ENCODE peak calls at places on chromosomes 6 and 20, in four cellular contexts. O, C, B and R are unnamed samples. For H3K27me3, the result is how much of the 10 kb centered on the place peaks cover.

GRCh38 chr20:6802227-6802626 is 34.7 kb downstream of the BMP2 start:
- DNase-seq in O (no peak), C (no peak), B (no peak), R (no peak)

GRCh38 chr6:169903122-169903521 is 151.7 kb downstream of the ERMARD start:
- DNase-seq in O (no peak), C (no peak), B (no peak), R (peak)

GRCh38 chr6:119545245-119545644 is 195.7 kb upstream of the MAN1A1 start:
- DNase-seq in O (no peak), C (no peak), B (no peak), R (no peak)

GRCh38 chr20:3282271-3283221 is 43.6 kb upstream of the SLC4A11 start:
- DNase-seq in O (no peak), C (peak), B (no peak), R (no peak)

GRCh38 chr20:62134735-62135231 is 8.4 kb downstream of the PSMA7 start:
- DNase-seq in O (no peak), C (no peak), B (no peak), R (no peak)

GRCh38 chr6:83221302-83221701 is 28.1 kb downstream of the RWDD2A start:
- DNase-seq in O (no peak), C (no peak), B (no peak), R (no peak)

GRCh38 chr6:84910881-84911607 is 146.6 kb upstream of the TBX18 start:
- DNase-seq in O (no peak), C (no peak), B (no peak), R (no peak)

GRCh38 chr6:27096834-27097511 is 150.5 kb upstream of the PRSS16 start:
- DNase-seq in O (peak), C (peak), B (no peak), R (peak)

GRCh38 chr6:27114792-27115191 is 132.7 kb upstream of the PRSS16 start:
- DNase-seq in O (no peak), C (no peak), B (no peak), R (no peak)

GRCh38 chr20:2133318-2134183 is 31.9 kb downstream of the STK35 start:
- DNase-seq in O (no peak), C (no peak), B (no peak), R (no peak)

GRCh38 chr20:61933481-61933950 is 132.2 kb downstream of the TAF4 start:
- DNase-seq in O (no peak), C (no peak), B (peak), R (peak)

GRCh38 chr20:33578510-33578909 is 83.6 kb upstream of the C20orf144 start:
- DNase-seq in O (no peak), C (peak), B (no peak), R (no peak)

GRCh38 chr6:38261626-38262025 is 378.1 kb downstream of the BTBD9 start:
- DNase-seq in O (no peak), C (no peak), B (no peak), R (no peak)

GRCh38 chr6:133811557-133811956 is 77.4 kb upstream of the TCF21 start:
- DNase-seq in O (no peak), C (no peak), B (no peak), R (no peak)

GRCh38 chr6:73610444-73611275 is 43.1 kb downstream of the SLC17A5 start:
- DNase-seq in O (no peak), C (peak), B (no peak), R (no peak)

GRCh38 chr6:53741417-53741816 is 53.4 kb upstream of the LRRC1 start:
- DNase-seq in O (no peak), C (no peak), B (no peak), R (peak)

GRCh38 chr6:89412071-89413005 is at the start of gene RRAGD:
- DNase-seq in O (peak), C (peak), B (peak), R (peak)

GRCh38 chr6:43911625-43912577 is 141.9 kb downstream of the VEGFA start:
- DNase-seq in O (no peak), C (no peak), B (no peak), R (no peak)

GRCh38 chr6:17138033-17138432 is 36.2 kb downstream of the STMND1 start:
- DNase-seq in O (no peak), C (no peak), B (no peak), R (no peak)

GRCh38 chr20:5570442-5570841 is 179.8 kb upstream of the SHLD1 start:
- DNase-seq in O (no peak), C (no peak), B (no peak), R (no peak)

GRCh38 chr20:6680441-6680840 is 87.0 kb upstream of the BMP2 start:
- DNase-seq in O (no peak), C (no peak), B (no peak), R (no peak)

GRCh38 chr6:146211646-146212045 is 182.8 kb downstream of the GRM1 start:
- DNase-seq in O (no peak), C (no peak), B (no peak), R (no peak)

GRCh38 chr6:144675231-144675861 is 390.2 kb downstream of the UTRN start:
- DNase-seq in O (peak), C (no peak), B (no peak), R (peak)

GRCh38 chr20:32752458-32753250 is 9.4 kb upstream of the COMMD7 start:
- DNase-seq in O (no peak), C (no peak), B (no peak), R (no peak)

GRCh38 chr20:3847419-3847940 is 846 bp downstream of the MAVS start:
- DNase-seq in O (no peak), C (no peak), B (no peak), R (no peak)

GRCh38 chr6:4664117-4664626 is 112.0 kb upstream of the CDYL start:
- DNase-seq in O (peak), C (no peak), B (peak), R (no peak)

GRCh38 chr6:135901776-135902524 is 50.4 kb downstream of the PDE7B start:
- DNase-seq in O (no peak), C (no peak), B (peak), R (no peak)

GRCh38 chr20:760751-761417 is 7.4 kb downstream of the SLC52A3 start:
- DNase-seq in O (no peak), C (peak), B (no peak), R (peak)

GRCh38 chr6:146620655-146621054 is 21.9 kb downstream of the ADGB start:
- DNase-seq in O (no peak), C (no peak), B (no peak), R (no peak)

GRCh38 chr6:8743146-8743745 is 307.9 kb upstream of the SLC35B3 start:
- DNase-seq in O (no peak), C (no peak), B (no peak), R (no peak)

GRCh38 chr6:82738773-82739172 is 326.9 kb downstream of the UBE3D start:
- DNase-seq in O (no peak), C (no peak), B (no peak), R (no peak)

GRCh38 chr6:43811101-43812099 is 41.4 kb downstream of the VEGFA start:
- DNase-seq in O (peak), C (no peak), B (no peak), R (no peak)

GRCh38 chr20:49388790-49389189 is 93.7 kb downstream of the KCNB1 start:
- DNase-seq in O (no peak), C (no peak), B (no peak), R (no peak)

GRCh38 chr6:126033696-126034095 is 47.4 kb downstream of the TRMT11 start:
- DNase-seq in O (peak), C (peak), B (no peak), R (no peak)

GRCh38 chr20:47392015-47392720 is 35.7 kb upstream of the ZMYND8 start:
- DNase-seq in O (no peak), C (peak), B (no peak), R (no peak)

GRCh38 chr6:130841128-130841728 is 14.0 kb downstream of the SMLR1 start:
- DNase-seq in O (no peak), C (no peak), B (no peak), R (no peak)

GRCh38 chr6:86871681-86872080 is 65.6 kb upstream of the HTR1E start:
- DNase-seq in O (no peak), C (no peak), B (no peak), R (no peak)

GRCh38 chr20:53692465-53693067 is 98.9 kb upstream of the ZNF217 start:
- DNase-seq in O (peak), C (no peak), B (no peak), R (no peak)

GRCh38 chr20:50758469-50758868 is 27.1 kb downstream of the PARD6B start:
- DNase-seq in O (no peak), C (no peak), B (no peak), R (no peak)

GRCh38 chr6:31474871-31475286 is 23.1 kb upstream of the MICB start:
- DNase-seq in O (no peak), C (peak), B (no peak), R (no peak)
- H3K27me3 ChIP-seq in O (under half), C (under half), B (under half), R (under half)

GRCh38 chr6:70652216-70652615 is 15.5 kb upstream of the SMAP1 start:
- DNase-seq in O (no peak), C (no peak), B (no peak), R (no peak)
- TF ChIP-seq EP300 in O (no peak), C (no peak), B (no peak), R (no peak)

DNA sequence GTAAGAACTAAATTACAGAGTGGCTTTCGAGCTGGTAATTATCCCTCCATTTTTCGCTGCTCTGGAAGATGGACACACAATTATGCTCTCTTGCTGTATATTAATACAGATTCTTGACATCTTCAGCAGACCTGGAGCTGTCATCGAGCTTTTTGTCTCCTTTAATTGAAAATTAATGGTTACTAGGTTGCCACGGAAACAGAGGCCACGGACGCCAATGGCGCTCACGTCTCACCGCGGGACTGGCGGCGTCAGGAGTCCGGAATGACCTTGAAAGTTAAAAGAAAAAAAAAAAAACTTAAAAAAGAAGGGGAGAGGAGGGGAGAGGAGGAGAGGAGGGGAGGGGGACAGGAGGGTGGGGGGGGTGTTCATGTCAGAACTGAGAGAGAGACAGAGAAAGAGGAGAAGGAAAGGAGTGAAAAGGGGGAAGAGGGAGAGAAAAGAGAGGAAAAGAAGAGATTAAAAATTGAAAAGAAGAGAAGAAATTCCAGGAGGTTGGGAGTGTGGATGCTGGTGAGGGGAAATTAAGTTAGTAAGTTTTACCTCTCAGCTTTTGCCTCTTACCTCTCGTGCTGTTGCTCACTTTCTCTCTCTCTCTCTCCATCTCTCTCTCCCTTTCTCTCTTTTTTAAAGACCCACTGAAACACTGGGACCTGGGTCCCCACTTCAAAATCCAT is 22.1 kb upstream of the FOXP4 start:
- DNase-seq in O (no peak), C (no peak), B (no peak), R (no peak)
- H3K27me3 ChIP-seq in O (under half), C (under half), B (under half), R (under half)

DNA sequence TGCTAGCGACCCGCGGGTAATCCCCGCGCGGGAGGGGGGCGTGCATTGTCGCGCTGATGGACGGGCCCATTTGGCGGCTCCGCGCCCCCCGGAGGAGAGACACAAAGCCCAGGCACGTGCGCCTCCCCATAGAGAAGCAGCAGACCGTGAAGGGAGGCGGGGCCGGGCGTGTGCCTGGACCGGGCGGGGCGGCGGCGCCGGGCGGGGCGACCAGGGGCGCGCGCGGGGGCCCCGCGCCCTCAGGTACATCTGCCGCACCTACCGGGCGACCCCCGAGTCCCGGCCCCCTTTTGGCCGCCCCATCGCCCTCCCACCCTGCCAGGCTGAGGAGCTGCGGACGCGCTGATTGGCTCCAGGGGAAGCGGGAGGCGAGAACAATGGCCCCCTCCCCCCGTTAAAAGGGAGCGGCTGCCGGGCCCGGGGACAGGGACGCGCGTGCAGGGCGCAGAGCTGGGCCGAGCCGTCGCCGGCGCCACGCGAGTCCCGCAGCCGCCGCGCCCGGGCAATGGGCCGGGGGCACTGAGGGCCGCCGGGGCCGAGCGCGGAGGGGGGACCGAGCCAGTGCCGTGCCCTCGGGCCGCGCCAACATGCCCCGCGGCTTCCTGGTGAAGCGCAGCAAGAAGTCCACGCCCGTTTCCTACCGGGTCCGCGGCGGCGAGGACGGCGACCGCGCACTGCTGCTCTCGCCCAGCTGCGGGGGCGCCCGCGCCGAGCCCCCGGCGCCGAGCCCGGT is at the start of gene INSM1:
- DNase-seq in O (no peak), C (peak), B (no peak), R (no peak)
- TF ChIP-seq EP300 in O (no peak), C (no peak), B (no peak), R (no peak)

GRCh38 chr6:10412948-10413849 is 1.7 kb downstream of the TFAP2A start:
- DNase-seq in O (peak), C (no peak), B (no peak), R (no peak)
- H3K27me3 ChIP-seq in O (half or more), C (half or more), B (under half), R (under half)

GRCh38 chr6:11425431-11425871 is 112.1 kb upstream of the TMEM170B start:
- DNase-seq in O (no peak), C (no peak), B (no peak), R (no peak)
- TF ChIP-seq EP300 in O (no peak), C (no peak), B (no peak), R (no peak)